ENCODE peak calls at places on chromosomes 6 and 20, in ten cellular contexts. W, Y, H, C, O, D, M, Z, K and U are unnamed samples.

GRCh38 chr6:139370047-139370706 is 4.3 kb downstream of the CITED2 start:
- DNase-seq in D (peak), Z (no peak), C (peak), Y (no peak), O (no peak), W (no peak), M (no peak), H (peak), K (peak), U (peak)

GRCh38 chr6:10190042-10190441 is 224.8 kb downstream of the TFAP2A start:
- DNase-seq in D (no peak), Z (no peak), W (no peak), O (no peak), Y (no peak), K (no peak), M (no peak), H (no peak), C (no peak), U (peak)

GRCh38 chr6:44179072-44179536 is 20.5 kb downstream of the CAPN11 start:
- DNase-seq in O (no peak), C (no peak), W (no peak), H (no peak), M (no peak), Z (no peak), D (no peak), K (no peak), Y (no peak), U (no peak)

GRCh38 chr20:33999025-33999629 is 5.4 kb downstream of the RALY start:
- DNase-seq in O (no peak), K (no peak), C (no peak), Z (no peak), D (no peak), H (no peak), Y (no peak), M (no peak), W (no peak), U (no peak)

GRCh38 chr6:11592289-11592906 is 54.8 kb downstream of the TMEM170B start:
- DNase-seq in W (no peak), O (no peak), M (no peak), D (no peak), H (no peak), Z (no peak), Y (no peak), K (no peak), C (no peak), U (no peak)

GRCh38 chr6:169725270-169726048 is 1.2 kb upstream of the PHF10 start:
- DNase-seq in O (peak), M (peak), H (peak), Z (no peak), D (peak), W (peak), C (peak), Y (peak), K (no peak), U (peak)

GRCh38 chr6:147510949-147511590 is 2.6 kb downstream of the SAMD5 start:
- DNase-seq in K (no peak), Z (no peak), M (no peak), H (no peak), D (no peak), Y (no peak), W (no peak), C (no peak), O (no peak), U (peak)

GRCh38 chr6:44012078-44012493 is 115.2 kb downstream of the MRPL14 start:
- DNase-seq in O (peak), Z (peak), Y (no peak), H (peak), D (no peak), K (no peak), W (no peak), M (no peak), C (no peak), U (no peak)

GRCh38 chr6:43394982-43395381 is 25.5 kb upstream of the ZNF318 start:
- DNase-seq in O (no peak), D (no peak), H (no peak), C (no peak), Z (no peak), Y (no peak), M (no peak), W (no peak), K (no peak), U (no peak)

GRCh38 chr6:100719883-100720682 is 161.0 kb downstream of the ASCC3 start:
- DNase-seq in H (no peak), D (peak), O (no peak), M (no peak), Z (no peak), C (no peak), W (no peak), Y (no peak), K (peak), U (no peak)

GRCh38 chr20:52974155-52974554 is 2.0 kb downstream of the TSHZ2 start:
- DNase-seq in D (no peak), Y (no peak), C (no peak), H (peak), W (no peak), K (no peak), M (no peak), Z (no peak), O (no peak), U (no peak)

GRCh38 chr20:52975024-52975732 is 3.0 kb downstream of the TSHZ2 start:
- DNase-seq in K (no peak), C (no peak), O (no peak), H (no peak), M (no peak), D (peak), Y (no peak), Z (no peak), W (no peak), U (no peak)

GRCh38 chr20:52972190-52972937 is at the start of gene TSHZ2:
- DNase-seq in Y (no peak), C (peak), H (peak), W (no peak), M (peak), D (peak), K (peak), Z (no peak), O (peak), U (peak)

GRCh38 chr20:52972965-52973819 is 1.0 kb downstream of the TSHZ2 start:
- DNase-seq in Z (no peak), O (peak), D (peak), Y (no peak), W (no peak), H (peak), K (peak), C (no peak), M (peak), U (no peak)

GRCh38 chr20:52971498-52972189 is 514 bp upstream of the TSHZ2 start:
- DNase-seq in H (no peak), Z (no peak), D (no peak), C (no peak), M (no peak), K (no peak), Y (no peak), O (no peak), W (no peak), U (no peak)
- H3K27ac ChIP-seq in H (peak), Z (no peak), D (peak), C (peak), M (peak), K (no peak), Y (no peak), O (no peak), W (no peak), U (no peak)

GRCh38 chr6:21022343-21023107 is 488.3 kb downstream of the CDKAL1 start:
- DNase-seq in W (no peak), O (no peak), K (no peak), C (no peak), Y (no peak), Z (no peak), H (peak), D (no peak), M (no peak), U (peak)
- H3K4me3 ChIP-seq in W (no peak), O (no peak), K (no peak), C (no peak), Y (no peak), Z (no peak), H (no peak), D (no peak), M (no peak), U (no peak)

DNA sequence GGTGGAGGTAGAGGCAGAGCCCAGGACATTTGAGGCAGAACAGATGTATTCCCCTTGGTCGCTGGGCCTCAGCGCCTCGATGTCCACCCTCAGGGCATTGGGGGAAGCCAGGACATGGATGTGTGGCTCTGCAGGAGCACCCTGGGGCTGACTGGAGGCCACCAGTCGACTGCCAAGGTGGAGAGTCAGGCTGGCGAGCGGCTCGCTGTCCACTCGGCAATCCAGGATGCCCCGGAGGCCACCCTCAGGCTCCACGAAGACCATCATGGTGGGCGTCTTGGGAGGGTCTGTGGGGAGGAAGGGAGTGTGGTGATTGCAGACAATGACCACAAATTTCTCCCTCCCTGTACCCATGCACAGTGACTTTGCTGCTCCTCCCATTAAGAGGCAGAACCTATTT is 8.2 kb upstream of the ADAM33 start:
- DNase-seq in Y (no peak), M (no peak), W (no peak), C (no peak), Z (no peak), H (no peak), K (no peak), D (no peak), O (no peak), U (no peak)
- H3K27ac ChIP-seq in Y (no peak), M (no peak), W (no peak), C (no peak), Z (no peak), H (no peak), K (no peak), D (no peak), O (no peak), U (no peak)

GRCh38 chr20:44513871-44514270 is 8.0 kb downstream of the SERINC3 start:
- DNase-seq in M (no peak), Y (no peak), C (no peak), H (no peak), K (no peak), O (no peak), W (no peak), D (no peak), Z (no peak), U (no peak)
- H3K4me3 ChIP-seq in M (no peak), Y (no peak), C (no peak), H (no peak), K (no peak), O (no peak), W (no peak), D (no peak), Z (no peak), U (no peak)

GRCh38 chr6:108454356-108454755 is 106.4 kb upstream of the FOXO3 start:
- DNase-seq in O (no peak), Z (no peak), Y (no peak), W (no peak), C (no peak), D (no peak), H (no peak), K (no peak), M (no peak), U (no peak)
- H3K27ac ChIP-seq in O (no peak), Z (no peak), Y (no peak), W (no peak), C (no peak), D (no peak), H (no peak), K (peak), M (peak), U (no peak)

GRCh38 chr6:33589723-33590530 is 9.9 kb upstream of the BAK1 start:
- DNase-seq in D (peak), M (no peak), Z (no peak), K (peak), C (peak), W (no peak), H (peak), O (peak), Y (no peak), U (peak)
- H3K4me3 ChIP-seq in D (no peak), M (peak), Z (no peak), K (no peak), C (no peak), W (no peak), H (no peak), O (no peak), Y (no peak), U (no peak)

DNA sequence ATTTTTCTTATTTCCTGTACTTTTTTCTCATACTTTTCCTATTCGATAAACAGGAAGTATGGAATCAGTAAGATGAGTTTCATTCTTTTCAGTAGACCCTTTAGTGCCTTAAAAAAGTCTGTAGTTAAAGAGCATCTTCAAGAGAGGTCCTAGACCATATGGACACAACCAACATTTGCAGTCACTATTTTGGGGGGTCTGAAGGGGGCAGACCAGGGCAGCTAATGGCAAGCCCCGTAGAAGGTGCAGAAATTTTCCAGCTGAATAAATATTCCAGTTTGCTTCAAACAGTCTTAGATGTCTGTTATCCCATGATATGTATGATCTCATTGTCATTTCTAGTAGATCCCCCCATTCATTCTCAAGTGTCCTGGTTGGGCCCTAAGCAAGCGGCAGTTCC is 52.8 kb downstream of the MAP3K5 start:
- DNase-seq in W (no peak), K (no peak), D (no peak), O (no peak), H (no peak), Z (no peak), Y (no peak), M (no peak), C (no peak), U (no peak)
- H3K27ac ChIP-seq in W (peak), K (no peak), D (no peak), O (no peak), H (peak), Z (no peak), Y (peak), M (peak), C (peak), U (no peak)